ENCODE peak calls at places on chromosomes 13 and 19, in eight cellular contexts. Y is astrocyte of the spinal cord, P is lower leg skin, A is heart left ventricle, N is colonic mucosa, U is right atrium auricular region, I is AG10803, G is fibroblast of the aortic adventitia. T is an unnamed sample.

GRCh38 chr19:38706792-38707511 is 37.3 kb downstream of the CAPN12 start:
- DNase-seq in Y (no peak), P (no peak), A (no peak), N (no peak), U (no peak), I (no peak), G (no peak), T (peak)

GRCh38 chr19:48685583-48685982 is 10.2 kb upstream of the FUT2 start:
- DNase-seq in Y (no peak), P (no peak), A (no peak), N (no peak), U (no peak), I (no peak), G (no peak), T (no peak)

GRCh38 chr13:101530293-101530692 is 77.8 kb downstream of the ITGBL1 start:
- DNase-seq in Y (no peak), P (no peak), A (no peak), N (no peak), U (no peak), I (peak), G (peak), T (no peak)

GRCh38 chr13:30829145-30829544 is 76.9 kb upstream of the MEDAG start:
- DNase-seq in Y (peak), P (no peak), A (no peak), N (no peak), U (no peak), I (peak), G (peak), T (peak)

GRCh38 chr19:55080121-55080914 is 4.6 kb downstream of the EPS8L1 start:
- DNase-seq in Y (peak), P (no peak), A (peak), N (peak), U (no peak), I (peak), G (peak), T (peak)

GRCh38 chr19:8302734-8303133 is 5.4 kb downstream of the CD320 start:
- DNase-seq in Y (no peak), P (peak), A (no peak), N (no peak), U (peak), I (no peak), G (no peak), T (no peak)

GRCh38 chr13:30526612-30527217 is 61.0 kb upstream of the HMGB1 start:
- DNase-seq in Y (peak), P (no peak), A (no peak), N (no peak), U (no peak), I (peak), G (peak), T (peak)

GRCh38 chr13:35349673-35350278 is 126.7 kb downstream of the MAB21L1 start:
- DNase-seq in Y (peak), P (no peak), A (no peak), N (no peak), U (no peak), I (no peak), G (peak), T (peak)

GRCh38 chr13:74110053-74110452 is 24.2 kb downstream of the KLF12 start:
- DNase-seq in Y (no peak), P (no peak), A (no peak), N (peak), U (no peak), I (no peak), G (no peak), T (no peak)

GRCh38 chr13:44312898-44313551 is 60.6 kb upstream of the SERP2 start:
- DNase-seq in Y (peak), P (no peak), A (no peak), N (peak), U (no peak), I (peak), G (peak), T (peak)

GRCh38 chr13:41707192-41707858 is 250.0 kb downstream of the RGCC start:
- DNase-seq in Y (no peak), P (no peak), A (no peak), N (no peak), U (no peak), I (peak), G (peak), T (no peak)

GRCh38 chr13:105587786-105588185 is 947.7 kb downstream of the EFNB2 start:
- DNase-seq in Y (peak), P (no peak), A (no peak), N (no peak), U (no peak), I (no peak), G (no peak), T (no peak)

GRCh38 chr13:96403241-96403640 is 313.3 kb downstream of the HS6ST3 start:
- DNase-seq in Y (no peak), P (no peak), A (no peak), N (no peak), U (no peak), I (no peak), G (no peak), T (no peak)

GRCh38 chr13:92224052-92224821 is 825.8 kb downstream of the GPC5 start:
- DNase-seq in Y (peak), P (no peak), A (no peak), N (no peak), U (no peak), I (peak), G (peak), T (peak)

GRCh38 chr19:28497137-28497536 is 715.8 kb downstream of the UQCRFS1 start:
- DNase-seq in Y (peak), P (no peak), A (no peak), N (no peak), U (no peak), I (no peak), G (peak), T (no peak)

GRCh38 chr13:95154441-95154886 is 146.8 kb downstream of the ABCC4 start:
- DNase-seq in Y (no peak), P (no peak), A (no peak), N (no peak), U (no peak), I (peak), G (peak), T (peak)

GRCh38 chr19:13098291-13099072 is 4.2 kb downstream of the LYL1 start:
- DNase-seq in Y (peak), P (no peak), A (no peak), N (peak), U (no peak), I (peak), G (no peak), T (peak)

GRCh38 chr19:29113838-29114237 is 99.1 kb downstream of the UQCRFS1 start:
- DNase-seq in Y (no peak), P (no peak), A (no peak), N (no peak), U (no peak), I (no peak), G (no peak), T (no peak)

GRCh38 chr13:74774252-74774651 is 640.0 kb upstream of the KLF12 start:
- DNase-seq in Y (peak), P (no peak), A (no peak), N (no peak), U (no peak), I (peak), G (peak), T (peak)

GRCh38 chr19:5152013-5152763 is 183.3 kb downstream of the KDM4B start:
- DNase-seq in Y (no peak), P (peak), A (peak), N (no peak), U (no peak), I (no peak), G (no peak), T (no peak)

DNA sequence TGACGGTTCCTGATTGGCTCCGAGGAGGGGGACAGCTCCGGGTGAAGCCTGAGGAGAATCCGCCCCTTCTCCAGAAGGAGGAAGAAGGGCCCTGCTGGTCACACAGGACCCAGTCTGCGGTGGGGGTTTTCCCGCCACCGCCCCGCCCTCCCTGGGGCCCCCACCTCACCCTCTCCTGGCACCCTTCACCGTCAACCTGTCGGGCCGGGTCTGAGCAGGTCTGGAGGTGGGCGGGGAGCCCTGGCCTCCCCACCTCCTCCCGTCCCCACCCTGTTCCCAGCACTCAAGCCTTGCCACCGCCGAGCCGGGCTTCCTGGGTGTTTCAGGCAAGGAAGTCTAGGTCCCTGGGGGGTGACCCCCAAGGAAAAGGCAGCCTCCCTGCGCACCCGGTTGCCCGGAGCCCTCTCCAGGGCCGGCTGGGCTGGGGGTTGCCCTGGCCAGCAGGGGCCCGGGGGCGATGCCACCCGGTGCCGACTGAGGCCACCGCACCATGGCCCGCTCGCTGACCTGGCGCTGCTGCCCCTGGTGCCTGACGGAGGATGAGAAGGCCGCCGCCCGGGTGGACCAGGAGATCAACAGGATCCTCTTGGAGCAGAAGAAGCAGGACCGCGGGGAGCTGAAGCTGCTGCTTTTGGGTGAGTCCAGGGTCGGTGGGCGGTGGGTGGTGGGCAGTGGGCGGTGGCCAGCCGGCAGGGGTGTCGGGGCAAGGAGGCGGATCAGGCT is at the start of gene GNA15:
- DNase-seq in Y (no peak), P (no peak), A (peak), N (peak), U (no peak), I (no peak), G (no peak), T (no peak)
- H3K4me3 ChIP-seq in Y (no peak), P (peak), A (peak), N (peak), U (peak), I (no peak), G (no peak), T (no peak)

DNA sequence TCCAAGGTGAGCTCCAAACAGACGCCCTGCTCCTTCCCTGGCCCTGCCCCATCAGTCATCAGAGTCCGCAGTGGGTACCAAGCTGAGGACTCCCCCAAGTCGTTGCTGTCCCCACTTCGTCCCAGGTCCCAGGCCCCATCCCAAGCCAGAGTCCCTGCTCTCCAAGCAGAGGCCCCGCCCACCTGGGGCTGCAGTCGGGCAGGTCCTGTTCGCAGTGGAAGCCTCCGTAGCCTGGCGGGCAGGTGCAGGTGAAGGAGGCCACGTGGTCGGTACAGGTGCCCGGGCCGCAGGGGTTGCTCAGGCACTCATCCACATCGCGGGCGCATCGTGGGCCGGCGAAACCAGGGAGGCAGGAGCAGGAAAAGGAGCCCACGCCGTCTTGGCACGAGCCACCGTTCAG is 19.4 kb downstream of the NOTCH3 start:
- DNase-seq in Y (no peak), P (no peak), A (no peak), N (peak), U (no peak), I (no peak), G (no peak), T (no peak)
- H3K4me3 ChIP-seq in Y (no peak), P (no peak), A (no peak), N (peak), U (no peak), I (no peak), G (no peak), T (no peak)

DNA sequence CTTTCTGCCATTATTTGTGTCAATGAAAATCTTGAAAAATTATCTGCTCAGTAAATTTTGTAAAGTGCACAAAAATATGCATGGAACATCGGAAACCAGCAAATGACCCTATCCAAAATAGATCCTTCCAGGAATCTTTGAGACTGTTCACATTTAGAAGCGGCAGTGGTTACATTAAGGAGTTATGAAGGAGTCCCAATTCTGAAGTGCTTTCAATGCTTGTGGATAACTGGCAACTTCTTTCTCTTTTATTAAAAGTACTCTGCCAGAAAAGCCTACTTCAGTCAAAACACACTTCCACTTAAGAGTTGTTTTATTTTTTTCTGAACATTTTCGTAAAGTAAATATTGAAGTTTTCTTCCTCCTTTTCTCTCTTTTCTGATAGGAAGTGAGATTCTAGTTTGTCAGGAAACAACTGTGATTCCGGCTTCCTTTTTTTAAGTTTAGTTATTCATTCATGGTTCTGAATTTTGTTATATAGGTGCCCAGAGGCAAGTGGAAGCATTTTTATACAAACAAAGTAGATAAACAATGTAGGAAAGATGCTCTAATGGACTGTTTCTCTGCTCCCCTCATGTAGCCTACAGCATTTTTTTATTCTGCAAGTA is 83.5 kb downstream of the PCDH9 start:
- DNase-seq in Y (no peak), P (no peak), A (no peak), N (no peak), U (no peak), I (no peak), G (no peak), T (no peak)
- H3K4me3 ChIP-seq in Y (no peak), P (no peak), A (peak), N (no peak), U (no peak), I (no peak), G (no peak), T (no peak)

DNA sequence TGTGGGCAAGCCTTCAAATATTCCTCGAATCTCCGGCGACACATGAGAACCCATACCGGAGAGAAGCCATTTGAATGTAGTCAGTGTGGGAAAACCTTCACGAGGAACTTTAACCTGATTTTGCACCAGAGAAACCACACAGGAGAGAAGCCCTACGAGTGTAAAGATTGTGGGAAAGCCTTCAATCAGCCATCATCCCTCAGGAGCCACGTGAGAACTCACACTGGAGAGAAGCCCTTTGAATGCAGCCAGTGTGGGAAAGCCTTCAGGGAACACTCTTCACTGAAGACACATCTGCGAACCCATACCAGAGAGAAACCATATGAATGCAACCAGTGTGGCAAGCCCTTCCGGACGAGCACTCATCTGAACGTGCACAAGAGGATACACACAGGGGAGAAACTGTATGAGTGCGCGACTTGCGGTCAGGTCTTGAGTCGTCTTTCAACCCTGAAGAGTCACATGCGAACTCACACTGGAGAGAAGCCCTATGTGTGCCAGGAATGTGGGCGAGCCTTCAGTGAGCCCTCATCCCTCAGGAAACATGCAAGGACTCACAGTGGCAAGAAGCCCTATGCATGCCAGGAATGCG is 28.8 kb downstream of the ZNF333 start:
- DNase-seq in Y (peak), P (peak), A (no peak), N (no peak), U (no peak), I (no peak), G (peak), T (no peak)
- H3K4me3 ChIP-seq in Y (no peak), P (no peak), A (no peak), N (no peak), U (no peak), I (no peak), G (no peak), T (no peak)

GRCh38 chr13:33283195-33283910 is 2.2 kb downstream of the STARD13 start:
- DNase-seq in Y (no peak), P (no peak), A (no peak), N (no peak), U (no peak), I (no peak), G (no peak), T (no peak)

GRCh38 chr13:33284016-33284415 is 1.5 kb downstream of the STARD13 start:
- DNase-seq in Y (peak), P (no peak), A (no peak), N (no peak), U (no peak), I (peak), G (peak), T (no peak)

GRCh38 chr13:33280923-33281322 is 4.6 kb downstream of the STARD13 start:
- DNase-seq in Y (peak), P (no peak), A (no peak), N (no peak), U (no peak), I (no peak), G (no peak), T (no peak)

GRCh38 chr13:33280550-33280905 is 5.0 kb downstream of the STARD13 start:
- DNase-seq in Y (no peak), P (no peak), A (no peak), N (no peak), U (no peak), I (no peak), G (no peak), T (no peak)

DNA sequence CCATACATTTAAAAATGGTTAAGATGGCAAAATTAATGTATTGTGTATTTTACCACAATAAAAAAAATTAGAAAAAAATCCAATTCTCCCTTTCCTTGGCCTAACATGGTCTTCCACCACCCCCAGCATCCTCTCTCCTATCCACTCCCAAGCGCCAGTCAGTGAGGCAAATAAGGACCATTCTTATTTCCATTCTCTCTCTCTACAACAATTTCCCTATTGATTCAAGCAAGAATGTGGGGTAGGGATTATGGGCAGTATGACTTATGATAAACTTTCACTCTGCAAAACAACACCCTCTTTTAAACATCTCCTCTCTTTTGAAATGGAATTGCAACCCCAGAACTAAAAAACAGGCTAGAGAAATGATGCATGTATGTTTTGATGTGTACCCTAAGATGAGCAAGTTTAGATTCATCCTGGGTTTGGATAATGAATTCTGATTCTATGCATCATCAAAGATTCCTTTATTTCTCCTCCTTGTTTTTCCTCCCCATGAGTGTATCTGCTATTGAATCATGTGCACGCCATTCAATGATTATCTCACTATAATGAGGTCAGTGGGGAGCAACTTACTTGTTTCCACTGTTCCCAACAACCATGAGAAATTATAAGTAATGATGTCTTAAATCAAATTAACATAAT is 3.5 kb downstream of the STARD13 start:
- DNase-seq in Y (peak), P (no peak), A (no peak), N (no peak), U (no peak), I (peak), G (peak), T (peak)
- H3K4me3 ChIP-seq in Y (no peak), P (no peak), A (peak), N (no peak), U (no peak), I (peak), G (no peak), T (peak)

GRCh38 chr19:35141627-35142401 is 1.2 kb upstream of the FXYD7 start:
- DNase-seq in Y (no peak), P (peak), A (no peak), N (no peak), U (no peak), I (no peak), G (no peak), T (no peak)
- H3K4me3 ChIP-seq in Y (no peak), P (no peak), A (peak), N (no peak), U (no peak), I (no peak), G (no peak), T (no peak)

GRCh38 chr13:88704600-88705275 is 1033.6 kb downstream of the SLITRK5 start:
- DNase-seq in Y (no peak), P (no peak), A (no peak), N (no peak), U (no peak), I (no peak), G (no peak), T (no peak)
- H3K4me3 ChIP-seq in Y (no peak), P (no peak), A (peak), N (no peak), U (no peak), I (no peak), G (no peak), T (no peak)

T was measured in foreskin fibroblast.